ENCODE peak calls at places on chromosomes 11 and 22, in four cellular contexts. B is K562, J is A549, T is transverse colon. H is an unnamed sample.

GRCh38 chr11:92969293-92969633 is 188 bp upstream of the MTNR1B start:
- DNase-seq in J (no peak), T (no peak), B (no peak), H (no peak)

GRCh38 chr22:40922484-40923303 is 28.5 kb upstream of the RBX1 start:
- DNase-seq in J (peak; percentile 47), B (peak; percentile 63), T (no peak), H (no peak)

GRCh38 chr22:35742342-35743100 is 24.8 kb downstream of the APOL5 start:
- DNase-seq in B (peak; percentile 88), T (no peak), J (peak; percentile 7), H (no peak)

GRCh38 chr22:47996446-47996857 is 1234.0 kb downstream of the TBC1D22A start:
- DNase-seq in J (no peak), B (no peak), T (peak; percentile 68), H (no peak)

GRCh38 chr11:71325418-71326327 is 73.3 kb upstream of the SHANK2 start:
- DNase-seq in B (no peak), T (no peak), J (no peak), H (peak; percentile 74)

GRCh38 chr11:78319453-78319955 is 98.1 kb downstream of the GAB2 start:
- DNase-seq in B (no peak), T (peak; percentile 26), J (no peak), H (no peak)

GRCh38 chr11:12744831-12745502 is 70.7 kb downstream of the TEAD1 start:
- DNase-seq in B (no peak), T (no peak), J (no peak), H (no peak)

GRCh38 chr11:1534171-1534570 is 37.9 kb downstream of the DUSP8 start:
- DNase-seq in B (no peak), T (no peak), J (no peak), H (no peak)

GRCh38 chr11:118434123-118434552 is 2.2 kb upstream of the KMT2A start:
- DNase-seq in J (no peak), T (no peak), B (no peak), H (no peak)

GRCh38 chr11:64868904-64869570 is 9.4 kb downstream of the EHD1 start:
- DNase-seq in J (peak; percentile 60), T (no peak), B (no peak), H (no peak)

GRCh38 chr11:118615282-118615979 is 8.0 kb downstream of the PHLDB1 start:
- DNase-seq in T (no peak), B (no peak), J (no peak), H (peak; percentile 56)

GRCh38 chr11:112381578-112381977 is 120.9 kb upstream of the PLET1 start:
- DNase-seq in B (no peak), T (no peak), J (no peak), H (no peak)

GRCh38 chr11:67421421-67422031 is 6.0 kb downstream of the CARNS1 start:
- DNase-seq in B (no peak), T (no peak), J (no peak), H (no peak)

GRCh38 chr11:44600739-44601416 is 35.4 kb downstream of the CD82 start:
- DNase-seq in J (no peak), T (no peak), B (no peak), H (no peak)

GRCh38 chr11:130314184-130314748 is 451 bp downstream of the ZBTB44 start:
- DNase-seq in J (no peak), B (peak; percentile 79), T (peak; percentile 79), H (peak; percentile 86)

GRCh38 chr22:37482244-37482643 is 3.9 kb downstream of the MFNG start:
- DNase-seq in J (no peak), B (no peak), T (no peak), H (no peak)

GRCh38 chr11:62025429-62026105 is 58.1 kb upstream of the FTH1 start:
- DNase-seq in T (peak; percentile 76), J (peak; percentile 95), B (peak; percentile 93), H (peak; percentile 92)

GRCh38 chr11:60951909-60952741 is at the start of gene SLC15A3:
- DNase-seq in T (peak; percentile 72), B (no peak), J (no peak), H (peak; percentile 80)

GRCh38 chr11:32297629-32298028 is 137.7 kb downstream of the WT1 start:
- DNase-seq in B (peak; percentile 3), T (no peak), J (peak; percentile 44), H (no peak)

GRCh38 chr11:125091247-125091876 is 20.1 kb downstream of the TMEM218 start:
- DNase-seq in B (peak; percentile 71), J (peak; percentile 46), T (no peak), H (no peak)

GRCh38 chr11:112453601-112454577 is 193.2 kb upstream of the PLET1 start:
- DNase-seq in B (peak; percentile 57), T (peak; percentile 26), J (peak; percentile 30), H (no peak)

GRCh38 chr11:5364214-5364613 is 12.9 kb downstream of the OR51B6 start:
- DNase-seq in B (peak; percentile 29), J (no peak), T (no peak), H (no peak)

GRCh38 chr11:96196074-96196787 is 146.8 kb downstream of the MAML2 start:
- DNase-seq in J (no peak), B (no peak), T (no peak), H (no peak)

GRCh38 chr11:122246885-122247284 is 130.9 kb upstream of the BLID start:
- DNase-seq in B (no peak), J (no peak), T (no peak), H (no peak)

GRCh38 chr11:76419896-76420295 is 24.9 kb upstream of the EMSY start:
- DNase-seq in T (no peak), B (peak; percentile 43), J (peak; percentile 30), H (no peak)

GRCh38 chr22:29112102-29112501 is 39.3 kb downstream of the KREMEN1 start:
- DNase-seq in B (no peak), T (no peak), J (no peak), H (no peak)

DNA sequence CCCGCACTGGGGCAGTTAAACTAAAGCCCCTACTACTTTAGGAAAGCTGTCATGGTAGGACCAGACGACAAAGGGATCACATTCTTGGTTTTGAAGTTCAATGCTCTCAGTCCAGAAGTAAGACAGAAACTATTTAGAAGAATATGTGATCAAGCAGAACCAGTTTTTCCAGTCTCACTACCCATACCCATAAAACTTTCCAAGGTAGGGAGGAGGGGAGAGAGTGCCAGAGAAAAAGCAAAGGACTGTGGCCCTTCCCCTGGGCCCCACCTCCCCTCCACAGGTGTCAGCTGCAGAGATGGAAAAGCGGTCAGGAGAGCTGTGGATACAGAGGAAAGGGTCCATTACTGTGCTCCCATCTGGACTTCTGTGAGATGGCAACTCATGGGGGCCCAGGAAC is 587.1 kb downstream of the SOX6 start:
- DNase-seq in B (no peak), J (no peak), T (peak; percentile 73), H (no peak)
- TF ChIP-seq EP300 in B (no peak), J (no peak), T (peak; percentile 51), H (no peak)

GRCh38 chr22:21693333-21693998 is 27.7 kb downstream of the PPIL2 start:
- DNase-seq in J (no peak), T (no peak), B (no peak), H (no peak)
- H3K27ac ChIP-seq in J (no peak overlapping the region), T (no peak overlapping the region), B (no peak overlapping the region), H (no peak overlapping the region)

GRCh38 chr11:104339383-104339831 is 175.5 kb upstream of the PDGFD start:
- DNase-seq in T (no peak), B (no peak), J (no peak), H (no peak)

GRCh38 chr11:104338186-104338585 is 174.2 kb upstream of the PDGFD start:
- DNase-seq in T (no peak), J (no peak), B (no peak), H (no peak)

DNA sequence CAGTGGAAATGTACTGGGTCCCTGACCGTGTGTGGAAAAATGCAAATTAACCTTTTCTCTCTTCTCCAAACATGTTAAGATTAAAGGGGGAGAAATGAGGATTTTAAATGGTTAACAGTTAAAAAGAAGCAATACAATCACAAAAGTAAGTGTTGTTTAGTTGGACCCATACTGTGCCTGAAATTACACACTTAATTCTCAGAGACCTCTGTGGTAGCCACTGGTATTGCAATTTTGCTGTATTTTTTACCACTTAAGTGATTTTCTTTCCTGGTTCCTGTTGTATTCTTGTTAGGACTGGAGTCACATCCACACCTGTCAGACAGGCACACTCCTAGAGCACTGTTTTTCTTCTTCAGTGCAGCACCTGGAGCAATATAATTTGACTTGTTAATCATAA is 179.6 kb upstream of the PDGFD start:
- DNase-seq in J (peak; percentile 17), T (no peak), B (no peak), H (no peak)
- TF ChIP-seq EP300 in J (no peak), T (no peak), B (no peak), H (no peak)

GRCh38 chr11:134030853-134031252 is 38.0 kb upstream of the JAM3 start:
- DNase-seq in T (no peak), B (peak; percentile 20), J (no peak), H (no peak)

GRCh38 chr11:134033276-134033675 is 35.6 kb upstream of the JAM3 start:
- DNase-seq in T (no peak), J (no peak), B (no peak), H (no peak)

GRCh38 chr11:134032501-134033091 is 36.3 kb upstream of the JAM3 start:
- DNase-seq in T (no peak), J (no peak), B (no peak), H (no peak)

GRCh38 chr11:134033696-134034491 is 35.0 kb upstream of the JAM3 start:
- DNase-seq in B (peak; percentile 30), T (peak; percentile 69), J (peak; percentile 42), H (peak; percentile 84)

GRCh38 chr11:134032031-134032430 is 36.8 kb upstream of the JAM3 start:
- DNase-seq in J (no peak), B (no peak), T (no peak), H (no peak)
- H3K27ac ChIP-seq in J (no peak overlapping the region), B (no peak overlapping the region), T (peak overlapping the region; percentile 85), H (no peak overlapping the region)